ENCODE peak calls at places on chromosomes 4 and X, in four cellular contexts. One of them, this sample, is unnamed.

GRCh38 chr4:17912011-17912410 is 101.2 kb downstream of the NCAPG start:
- DNase-seq in cardiac muscle cell: no peak
- DNase-seq in kidney epithelial cell: no peak
- DNase-seq in lower lobe of right lung: no peak
- DNase-seq in this sample: no peak

GRCh38 chr4:6894528-6895498 is 14.8 kb upstream of the TBC1D14 start:
- DNase-seq in lower lobe of right lung: no peak
- DNase-seq in cardiac muscle cell: no peak
- DNase-seq in kidney epithelial cell: no peak
- DNase-seq in this sample: no peak

GRCh38 chrX:118974088-118974907 is at the start of gene LONRF3:
- DNase-seq in lower lobe of right lung: peak; percentile 88
- DNase-seq in kidney epithelial cell: no peak
- DNase-seq in cardiac muscle cell: peak; percentile 64
- DNase-seq in this sample: no peak

GRCh38 chr4:74768857-74769525 is 25.3 kb downstream of the BTC start:
- DNase-seq in lower lobe of right lung: no peak
- DNase-seq in kidney epithelial cell: peak; percentile 37
- DNase-seq in cardiac muscle cell: peak; percentile 78
- DNase-seq in this sample: no peak

GRCh38 chr4:105122334-105122733 is 24.3 kb upstream of the TET2 start:
- DNase-seq in cardiac muscle cell: peak; percentile 54
- DNase-seq in lower lobe of right lung: no peak
- DNase-seq in kidney epithelial cell: peak; percentile 9
- DNase-seq in this sample: no peak

GRCh38 chrX:12567857-12568256 is 223.4 kb upstream of the PRPS2 start:
- DNase-seq in cardiac muscle cell: peak; percentile 25
- DNase-seq in lower lobe of right lung: no peak
- DNase-seq in kidney epithelial cell: no peak
- DNase-seq in this sample: no peak

GRCh38 chr4:169070071-169070894 is 60.2 kb upstream of the CBR4 start:
- DNase-seq in cardiac muscle cell: peak; percentile 97
- DNase-seq in lower lobe of right lung: no peak
- DNase-seq in kidney epithelial cell: peak; percentile 88
- DNase-seq in this sample: peak; percentile 95

GRCh38 chr4:173119818-173120217 is 48.8 kb upstream of the GALNT7 start:
- DNase-seq in lower lobe of right lung: no peak
- DNase-seq in cardiac muscle cell: no peak
- DNase-seq in kidney epithelial cell: no peak
- DNase-seq in this sample: no peak

GRCh38 chr4:123616970-123617392 is 220.4 kb downstream of the SPRY1 start:
- DNase-seq in cardiac muscle cell: peak; percentile 86
- DNase-seq in lower lobe of right lung: peak; percentile 77
- DNase-seq in kidney epithelial cell: no peak
- DNase-seq in this sample: peak; percentile 35

GRCh38 chr4:47639531-47639930 is 154.5 kb downstream of the ATP10D start:
- DNase-seq in lower lobe of right lung: no peak
- DNase-seq in kidney epithelial cell: peak; percentile 7
- DNase-seq in cardiac muscle cell: peak; percentile 5
- DNase-seq in this sample: no peak

GRCh38 chr4:8542776-8543525 is 37.2 kb upstream of the GPR78 start:
- DNase-seq in cardiac muscle cell: no peak
- DNase-seq in kidney epithelial cell: no peak
- DNase-seq in lower lobe of right lung: no peak
- DNase-seq in this sample: no peak

GRCh38 chrX:138128025-138128671 is 562.2 kb downstream of the ZIC3 start:
- DNase-seq in cardiac muscle cell: peak; percentile 29
- DNase-seq in lower lobe of right lung: no peak
- DNase-seq in kidney epithelial cell: no peak
- DNase-seq in this sample: no peak

GRCh38 chr4:100754741-100755140 is 236.9 kb upstream of the EMCN start:
- DNase-seq in kidney epithelial cell: no peak
- DNase-seq in cardiac muscle cell: no peak
- DNase-seq in lower lobe of right lung: no peak
- DNase-seq in this sample: no peak

GRCh38 chr4:87387237-87387636 is 3.8 kb downstream of the HSD17B11 start:
- DNase-seq in lower lobe of right lung: no peak
- DNase-seq in kidney epithelial cell: no peak
- DNase-seq in cardiac muscle cell: no peak
- DNase-seq in this sample: no peak

GRCh38 chr4:87391783-87392054 is 731 bp upstream of the HSD17B11 start:
- DNase-seq in kidney epithelial cell: no peak
- DNase-seq in lower lobe of right lung: no peak
- DNase-seq in cardiac muscle cell: no peak
- DNase-seq in this sample: no peak

GRCh38 chr4:87392183-87392582 is 1.2 kb upstream of the HSD17B11 start:
- DNase-seq in cardiac muscle cell: no peak
- DNase-seq in kidney epithelial cell: no peak
- DNase-seq in lower lobe of right lung: no peak
- DNase-seq in this sample: no peak

DNA sequence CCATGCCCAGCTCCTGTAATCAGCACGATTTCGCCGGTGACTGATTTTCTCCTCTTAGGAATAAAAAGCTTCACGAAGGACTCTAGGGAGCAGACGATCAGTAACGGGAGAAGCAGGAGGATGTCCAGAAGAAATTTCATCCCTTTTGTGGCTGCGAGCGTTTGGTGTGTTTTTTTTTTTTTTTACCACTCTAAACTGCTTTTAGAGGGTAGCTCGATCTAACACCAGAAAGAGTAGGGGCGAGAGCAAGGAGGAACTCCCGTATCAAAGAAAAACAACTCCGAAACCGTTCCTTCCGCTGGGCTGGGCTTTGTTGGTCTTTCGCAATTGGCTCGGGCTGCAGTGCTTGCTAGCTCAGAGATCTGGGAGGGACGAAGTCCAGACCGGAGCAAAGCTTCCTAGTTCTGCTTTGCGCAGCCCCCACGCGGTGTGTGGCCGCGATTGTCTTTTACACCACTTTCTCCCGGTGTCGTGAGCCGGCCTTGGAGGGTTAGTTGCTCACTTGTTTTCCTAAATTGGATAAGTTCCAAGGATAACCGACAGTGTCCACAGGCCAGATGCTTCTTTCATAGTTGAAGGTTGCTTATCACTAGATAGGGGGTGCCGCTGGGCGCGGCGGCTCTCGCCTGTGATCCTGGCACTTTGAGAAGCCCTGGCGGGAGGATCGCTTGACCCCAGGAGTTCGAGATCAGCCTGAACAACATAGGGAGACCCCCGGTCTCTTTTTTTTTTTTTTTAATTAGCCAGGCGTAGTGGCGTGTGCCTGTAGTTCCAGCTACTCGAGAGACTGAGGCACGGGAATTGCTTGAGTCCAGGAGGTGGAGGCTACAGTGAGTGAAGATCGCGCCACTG is at the start of gene HSD17B11:
- DNase-seq in kidney epithelial cell: peak; percentile 86
- DNase-seq in cardiac muscle cell: peak; percentile 97
- DNase-seq in lower lobe of right lung: peak; percentile 93
- DNase-seq in this sample: peak; percentile 67
- TF ChIP-seq CTCF in kidney epithelial cell: peak; percentile 16
- TF ChIP-seq CTCF in cardiac muscle cell: no peak
- TF ChIP-seq CTCF in lower lobe of right lung: peak; percentile 23
- TF ChIP-seq CTCF in this sample: no peak

DNA sequence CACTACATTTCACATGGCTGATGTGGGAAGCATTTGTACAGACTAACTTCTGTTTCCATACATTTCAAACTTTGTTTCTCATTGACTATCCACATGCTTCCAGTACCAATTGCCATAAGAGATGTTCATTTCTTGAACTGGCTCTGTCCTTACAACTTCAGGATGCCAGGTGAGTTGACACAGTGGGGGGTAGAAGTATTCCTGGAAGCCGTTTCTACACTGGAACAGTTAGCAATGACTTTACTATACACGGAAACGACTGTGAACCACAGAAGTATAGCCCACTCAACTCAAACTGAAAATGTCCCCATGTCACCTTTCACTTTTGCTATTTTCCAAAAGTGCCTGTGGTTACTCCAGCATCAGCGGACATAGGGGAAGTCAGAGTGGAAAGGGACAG is 38.0 kb upstream of the DSPP start:
- DNase-seq in cardiac muscle cell: no peak
- DNase-seq in lower lobe of right lung: no peak
- DNase-seq in kidney epithelial cell: no peak
- DNase-seq in this sample: no peak
- H3K4me3 ChIP-seq in cardiac muscle cell: no peak overlapping the region
- H3K4me3 ChIP-seq in lower lobe of right lung: no peak overlapping the region
- H3K4me3 ChIP-seq in kidney epithelial cell: no peak overlapping the region
- H3K4me3 ChIP-seq in this sample: no peak overlapping the region

DNA sequence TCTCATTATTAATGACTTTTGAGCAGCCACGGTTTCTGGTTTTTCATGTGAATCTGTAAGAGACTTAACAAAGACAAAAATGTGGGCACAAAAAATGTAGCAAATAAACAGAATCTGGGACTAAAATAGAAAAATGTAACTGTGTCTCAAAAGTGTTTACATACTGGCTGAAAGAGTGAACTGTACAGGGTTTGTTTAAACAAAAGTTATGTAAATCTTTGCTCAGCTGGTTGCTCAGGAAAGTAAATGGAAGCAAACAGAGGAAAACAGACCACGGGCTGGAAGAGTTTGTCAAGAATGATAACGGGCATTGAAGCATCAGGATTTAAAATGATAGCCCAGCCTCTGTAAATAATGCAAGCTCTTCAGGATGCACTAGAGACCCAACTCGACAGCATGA is 921.8 kb upstream of the FTHL17 start:
- DNase-seq in kidney epithelial cell: no peak
- DNase-seq in lower lobe of right lung: no peak
- DNase-seq in cardiac muscle cell: no peak
- DNase-seq in this sample: no peak
- TF ChIP-seq CTCF in kidney epithelial cell: no peak
- TF ChIP-seq CTCF in lower lobe of right lung: no peak
- TF ChIP-seq CTCF in cardiac muscle cell: no peak
- TF ChIP-seq CTCF in this sample: no peak

DNA sequence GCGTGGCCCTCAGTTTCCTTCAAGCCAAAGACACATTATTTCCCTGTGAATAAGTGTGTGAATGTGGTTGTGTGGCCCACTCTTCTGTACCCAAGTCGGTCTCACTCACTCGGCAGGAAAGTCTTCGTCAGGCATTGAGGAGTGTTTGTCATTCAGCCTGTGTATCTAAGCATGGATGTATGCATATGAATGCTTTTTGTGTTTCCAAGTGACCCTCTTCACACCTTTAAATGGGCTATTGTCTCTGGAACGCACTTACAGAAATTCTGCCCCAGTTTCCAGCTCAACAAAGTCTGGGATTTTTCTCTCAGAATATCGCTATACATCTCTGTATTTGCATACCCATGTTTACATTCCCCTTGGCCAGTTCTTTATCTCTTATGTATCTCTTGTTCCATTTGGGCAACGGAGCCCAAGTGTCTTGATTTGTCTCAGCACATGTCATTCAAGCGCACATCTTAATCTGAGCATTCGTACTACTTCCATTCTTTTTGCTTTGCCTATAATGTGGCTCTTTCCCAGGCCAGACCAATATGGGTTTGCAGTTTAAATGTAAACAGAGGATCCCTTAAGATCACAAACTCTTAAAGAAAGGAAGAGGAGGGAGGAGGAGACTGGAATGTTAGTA is 4.8 kb downstream of the BCOR start:
- DNase-seq in lower lobe of right lung: no peak
- DNase-seq in cardiac muscle cell: no peak
- DNase-seq in kidney epithelial cell: no peak
- DNase-seq in this sample: no peak
- H3K4me3 ChIP-seq in lower lobe of right lung: no peak overlapping the region
- H3K4me3 ChIP-seq in cardiac muscle cell: no peak overlapping the region
- H3K4me3 ChIP-seq in kidney epithelial cell: no peak overlapping the region
- H3K4me3 ChIP-seq in this sample: no peak overlapping the region

GRCh38 chr4:99201687-99202086 is 17.4 kb downstream of the ADH6 start:
- DNase-seq in lower lobe of right lung: no peak
- DNase-seq in kidney epithelial cell: no peak
- DNase-seq in cardiac muscle cell: peak; percentile 85
- DNase-seq in this sample: peak; percentile 14
- TF ChIP-seq CTCF in lower lobe of right lung: no peak
- TF ChIP-seq CTCF in kidney epithelial cell: no peak
- TF ChIP-seq CTCF in cardiac muscle cell: peak; percentile 47
- TF ChIP-seq CTCF in this sample: peak; percentile 26

GRCh38 chrX:130885508-130885907 is 17.5 kb downstream of the ENOX2 start:
- DNase-seq in lower lobe of right lung: no peak
- DNase-seq in cardiac muscle cell: no peak
- DNase-seq in kidney epithelial cell: no peak
- DNase-seq in this sample: no peak
- H3K4me3 ChIP-seq in lower lobe of right lung: no peak overlapping the region
- H3K4me3 ChIP-seq in cardiac muscle cell: peak overlapping the region; percentile 13
- H3K4me3 ChIP-seq in kidney epithelial cell: no peak overlapping the region
- H3K4me3 ChIP-seq in this sample: no peak overlapping the region

GRCh38 chr4:139300431-139301142 is 718 bp upstream of the NAA15 start:
- DNase-seq in lower lobe of right lung: no peak
- DNase-seq in kidney epithelial cell: no peak
- DNase-seq in cardiac muscle cell: peak; percentile 60
- DNase-seq in this sample: no peak

GRCh38 chr4:139301143-139301820 is at the start of gene NAA15:
- DNase-seq in lower lobe of right lung: peak; percentile 98
- DNase-seq in kidney epithelial cell: peak; percentile 86
- DNase-seq in cardiac muscle cell: peak; percentile 99
- DNase-seq in this sample: peak; percentile 83

GRCh38 chr4:139304920-139305319 is 2.6 kb upstream of the NDUFC1 start:
- DNase-seq in kidney epithelial cell: no peak
- DNase-seq in lower lobe of right lung: no peak
- DNase-seq in cardiac muscle cell: no peak
- DNase-seq in this sample: no peak

GRCh38 chr4:139299536-139299935 is 1.8 kb upstream of the NAA15 start:
- DNase-seq in cardiac muscle cell: no peak
- DNase-seq in lower lobe of right lung: no peak
- DNase-seq in kidney epithelial cell: no peak
- DNase-seq in this sample: no peak

DNA sequence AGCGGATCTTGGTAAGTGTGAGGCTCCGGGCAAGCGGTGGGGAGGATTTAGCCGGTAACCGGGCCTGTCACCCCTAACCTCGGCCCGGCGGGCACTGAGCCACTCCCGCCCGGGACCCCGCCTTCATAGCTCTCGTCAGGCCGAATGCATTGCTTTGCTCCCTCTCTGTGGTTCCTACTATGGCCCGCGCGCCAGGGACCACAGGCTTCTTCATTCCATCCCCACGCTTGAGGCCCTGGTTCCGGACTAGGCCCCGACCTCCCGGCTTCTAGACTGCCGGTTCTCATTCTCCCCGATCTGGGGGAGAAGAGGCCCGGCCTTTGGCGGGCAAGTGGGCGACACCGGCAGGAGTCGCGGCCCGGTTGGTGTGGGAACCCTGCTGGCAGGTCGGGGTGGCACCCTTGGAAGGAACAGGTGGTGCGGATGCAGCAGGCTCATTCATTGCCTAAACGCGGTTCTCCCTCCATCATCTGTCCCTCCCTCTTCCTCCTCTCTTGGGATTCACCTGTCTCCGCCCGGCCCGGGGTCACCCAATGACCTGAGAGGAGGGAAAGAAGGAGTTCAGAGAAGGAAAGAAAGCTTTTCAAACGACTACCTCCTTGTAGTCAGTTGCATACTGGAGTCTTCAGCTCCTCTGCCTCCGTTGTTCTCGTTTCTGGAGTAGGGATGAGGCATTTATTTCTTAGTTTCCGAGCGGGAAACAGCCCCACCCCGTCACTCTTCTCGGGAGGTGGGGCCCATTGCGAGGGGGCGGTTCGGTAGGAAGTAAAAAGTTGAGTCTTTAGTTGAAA is at the start of gene NDUFC1:
- DNase-seq in lower lobe of right lung: peak; percentile 67
- DNase-seq in kidney epithelial cell: no peak
- DNase-seq in cardiac muscle cell: peak; percentile 50
- DNase-seq in this sample: no peak
- TF ChIP-seq CTCF in lower lobe of right lung: peak; percentile 19
- TF ChIP-seq CTCF in kidney epithelial cell: peak; percentile 32
- TF ChIP-seq CTCF in cardiac muscle cell: peak; percentile 15
- TF ChIP-seq CTCF in this sample: peak; percentile 20